ENCODE peak calls at places on chromosomes 1 and 21, in six cellular contexts. F, I, L, O, W and J are unnamed samples.

GRCh38 chr1:159892944-159893343 is 7.0 kb downstream of the CFAP45 start:
- DNase-seq in F (no peak), L (no peak), O (no peak), W (no peak), I (no peak), J (no peak)

GRCh38 chr1:160168609-160169369 is 17.4 kb downstream of the ATP1A4 start:
- DNase-seq in F (no peak), W (no peak), I (no peak), L (peak; percentile 19), O (no peak), J (no peak)

GRCh38 chr1:212413902-212414327 is 771 bp downstream of the PACC1 start:
- DNase-seq in F (no peak), W (peak; percentile 18), I (no peak), O (no peak), L (peak; percentile 17), J (peak; percentile 17)

GRCh38 chr1:221397606-221398005 is 344.3 kb downstream of the DUSP10 start:
- DNase-seq in W (no peak), F (no peak), O (no peak), I (no peak), L (no peak), J (no peak)

GRCh38 chr1:43472087-43472462 is 18.3 kb upstream of the HYI start:
- DNase-seq in L (no peak), I (no peak), F (no peak), W (no peak), O (no peak), J (no peak)

GRCh38 chr1:41658444-41659158 is 174.1 kb upstream of the EDN2 start:
- DNase-seq in O (no peak), L (peak; percentile 86), W (no peak), F (peak; percentile 36), I (no peak), J (no peak)

GRCh38 chr21:44494956-44495355 is 39.6 kb downstream of the LRRC3 start:
- DNase-seq in O (no peak), L (no peak), F (no peak), I (no peak), W (no peak), J (no peak)

GRCh38 chr21:31180256-31181088 is 142.2 kb upstream of the KRTAP19-8 start:
- DNase-seq in O (no peak), F (peak; percentile 62), I (no peak), L (peak; percentile 25), W (peak; percentile 74), J (no peak)

GRCh38 chr1:9766759-9767442 is 56.9 kb downstream of the CLSTN1 start:
- DNase-seq in L (peak; percentile 22), O (no peak), I (no peak), F (no peak), W (peak; percentile 96), J (no peak)

GRCh38 chr1:6443339-6444115 is 19.0 kb downstream of the ESPN start:
- DNase-seq in F (no peak), I (no peak), O (no peak), L (no peak), W (no peak), J (no peak)

GRCh38 chr1:5513891-5514515 is 478.2 kb downstream of the NPHP4 start:
- DNase-seq in F (no peak), O (no peak), L (peak; percentile 27), W (no peak), I (no peak), J (no peak)

GRCh38 chr1:189409774-189410173 is 1067.9 kb downstream of the BRINP3 start:
- DNase-seq in W (no peak), I (no peak), F (no peak), L (no peak), O (no peak), J (no peak)

GRCh38 chr1:211548321-211549091 is 30.5 kb downstream of the SLC30A1 start:
- DNase-seq in O (no peak), F (no peak), L (no peak), W (no peak), I (no peak), J (no peak)

GRCh38 chr1:91792393-91793032 is 93.4 kb downstream of the TGFBR3 start:
- DNase-seq in O (no peak), L (no peak), W (no peak), I (no peak), F (no peak), J (no peak)

GRCh38 chr1:36693116-36693515 is 210.4 kb upstream of the CSF3R start:
- DNase-seq in F (no peak), O (no peak), W (no peak), L (no peak), I (no peak), J (no peak)

GRCh38 chr1:4736254-4736653 is 81.8 kb downstream of the AJAP1 start:
- DNase-seq in I (no peak), W (no peak), F (no peak), O (no peak), L (peak; percentile 97), J (no peak)

GRCh38 chr1:54806931-54807611 is 5.9 kb upstream of the TTC22 start:
- DNase-seq in W (no peak), I (peak; percentile 29), F (no peak), L (peak; percentile 60), O (no peak), J (no peak)

GRCh38 chr1:76546354-76546933 is 320.8 kb upstream of the ST6GALNAC5 start:
- DNase-seq in I (no peak), O (no peak), W (no peak), L (no peak), F (no peak), J (no peak)

GRCh38 chr21:25857308-25858099 is 122.7 kb downstream of the GABPA start:
- DNase-seq in O (no peak), L (no peak), I (no peak), W (no peak), F (no peak), J (no peak)

GRCh38 chr1:228297242-228297641 is 89.4 kb downstream of the OBSCN start:
- DNase-seq in F (no peak), W (no peak), L (no peak), I (no peak), O (no peak), J (no peak)

GRCh38 chr1:218351617-218352438 is 6.7 kb downstream of the TGFB2 start:
- DNase-seq in L (peak; percentile 82), W (peak; percentile 86), O (peak; percentile 71), I (no peak), F (no peak), J (peak; percentile 15)

GRCh38 chr1:41819843-41820242 is 98.9 kb downstream of the HIVEP3 start:
- DNase-seq in W (no peak), F (no peak), I (no peak), O (no peak), L (no peak), J (no peak)

GRCh38 chr1:31759266-31760023 is 4.7 kb downstream of the ADGRB2 start:
- DNase-seq in I (no peak), W (no peak), F (no peak), O (peak; percentile 16), L (no peak), J (no peak)

GRCh38 chr1:116356067-116356466 is 17.0 kb upstream of the ATP1A1 start:
- DNase-seq in L (no peak), O (no peak), F (no peak), W (no peak), I (no peak), J (no peak)

GRCh38 chr21:29145354-29145782 is 14.9 kb downstream of the MAP3K7CL start:
- DNase-seq in W (peak; percentile 93), O (no peak), I (no peak), L (peak; percentile 73), F (peak; percentile 33), J (no peak)

GRCh38 chr1:234915923-234916675 is 212.5 kb downstream of the TOMM20 start:
- DNase-seq in F (no peak), O (no peak), I (no peak), L (peak; percentile 58), W (no peak), J (no peak)

GRCh38 chr1:67682659-67683197 is 2.3 kb upstream of the GADD45A start:
- DNase-seq in W (peak; percentile 91), O (no peak), I (no peak), F (no peak), L (no peak), J (no peak)

GRCh38 chr1:160798439-160798838 is 2.5 kb downstream of the LY9 start:
- DNase-seq in L (no peak), I (no peak), W (no peak), F (no peak), O (no peak), J (no peak)

GRCh38 chr1:82722608-82723007 is 921.9 kb downstream of the ADGRL2 start:
- DNase-seq in I (no peak), F (no peak), O (no peak), W (no peak), L (no peak), J (no peak)

GRCh38 chr1:192809286-192810252 is 730 bp downstream of the RGS2 start:
- DNase-seq in F (peak; percentile 60), W (peak; percentile 66), L (peak; percentile 33), O (peak; percentile 73), I (no peak), J (peak; percentile 31)

GRCh38 chr1:2548068-2548589 is 8.0 kb upstream of the TNFRSF14 start:
- DNase-seq in F (peak; percentile 79), L (peak; percentile 65), I (peak; percentile 52), O (peak; percentile 92), W (peak; percentile 63), J (peak; percentile 74)

GRCh38 chr1:236179634-236180033 is 37.3 kb downstream of the GPR137B start:
- DNase-seq in F (no peak), O (no peak), I (no peak), W (no peak), L (no peak), J (no peak)